ENCODE peak calls at places on chromosomes 7 and 10, in five cellular contexts. P is GM12878, R is endodermal cell, S is esophagus squamous epithelium, F is kidney. X is an unnamed sample. For H3K36me3, the result is how much of the 10 kb centered on the place peaks cover.

GRCh38 chr10:19209319-19209718 is 160.7 kb downstream of the MALRD1 start:
- DNase-seq in F (no peak), S (no peak), P (no peak), R (no peak), X (no peak)

GRCh38 chr7:116443646-116444045 is 55.9 kb upstream of the CAV2 start:
- DNase-seq in P (no peak), F (no peak), R (no peak), S (no peak), X (no peak)

GRCh38 chr10:76733441-76733840 is 904.2 kb downstream of the KCNMA1 start:
- DNase-seq in S (no peak), F (no peak), R (no peak), P (no peak), X (no peak)

GRCh38 chr10:60270426-60270825 is 119.2 kb downstream of the ANK3 start:
- DNase-seq in R (no peak), F (no peak), P (no peak), S (no peak), X (no peak)

GRCh38 chr10:32882076-32882475 is 76.0 kb downstream of the ITGB1 start:
- DNase-seq in S (no peak), P (no peak), F (no peak), R (no peak), X (no peak)

GRCh38 chr7:17822557-17823173 is 117.6 kb downstream of the SNX13 start:
- DNase-seq in F (no peak), R (no peak), P (no peak), S (no peak), X (no peak)

GRCh38 chr10:22825841-22826240 is 102.0 kb upstream of the ARMC3 start:
- DNase-seq in P (no peak), S (no peak), F (no peak), R (peak), X (no peak)

GRCh38 chr10:24513155-24513554 is 210.5 kb downstream of the ARHGAP21 start:
- DNase-seq in P (no peak), F (no peak), S (no peak), R (peak), X (no peak)

GRCh38 chr10:36559412-36559811 is 566.0 kb upstream of the ANKRD30A start:
- DNase-seq in F (no peak), R (no peak), P (no peak), S (no peak), X (no peak)

GRCh38 chr7:135238112-135238744 is 4.6 kb downstream of the STRA8 start:
- DNase-seq in F (no peak), S (no peak), R (peak), P (no peak), X (no peak)

GRCh38 chr7:74380720-74381119 is 73.0 kb upstream of the GTF2IRD1 start:
- DNase-seq in P (no peak), S (no peak), R (peak), F (no peak), X (no peak)

GRCh38 chr7:152931583-152931982 is 172.0 kb downstream of the ACTR3B start:
- DNase-seq in S (no peak), P (no peak), R (no peak), F (no peak), X (no peak)

GRCh38 chr7:30678805-30679204 is 3.5 kb downstream of the CRHR2 start:
- DNase-seq in R (no peak), F (no peak), S (no peak), P (no peak), X (no peak)

GRCh38 chr7:51316666-51317581 is at the start of gene COBL:
- DNase-seq in P (no peak), S (no peak), R (peak), F (peak), X (no peak)

GRCh38 chr7:32062150-32062549 is 8.1 kb downstream of the PDE1C start:
- DNase-seq in S (no peak), F (no peak), R (peak), P (no peak), X (no peak)

GRCh38 chr7:33905389-33906032 is at the start of gene BMPER:
- DNase-seq in P (no peak), R (peak), S (no peak), F (peak), X (no peak)

GRCh38 chr10:662686-663465 is 26.6 kb downstream of the DIP2C start:
- DNase-seq in R (peak), P (no peak), S (no peak), F (no peak), X (no peak)

GRCh38 chr10:101986277-101986971 is 69.5 kb downstream of the ARMH3 start:
- DNase-seq in R (no peak), S (no peak), F (no peak), P (no peak), X (no peak)

DNA sequence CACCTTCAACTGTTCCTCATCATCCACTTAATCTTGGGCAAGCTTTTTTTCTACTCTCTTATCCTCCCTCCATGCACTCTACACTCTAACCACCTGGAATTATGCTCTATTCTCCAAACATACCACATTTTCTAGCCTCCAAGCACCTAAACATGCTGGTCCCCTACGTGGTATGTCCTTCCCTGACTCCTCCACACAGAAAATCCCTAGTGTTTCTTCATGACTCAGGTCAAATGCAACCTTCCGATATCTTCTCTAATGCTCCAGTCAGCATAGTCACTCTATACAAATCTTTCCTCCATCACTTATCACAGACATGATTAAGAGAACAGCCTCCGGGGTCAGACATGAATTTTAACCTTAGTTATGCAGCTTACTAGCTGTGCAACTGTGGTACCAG is 68.8 kb downstream of the ARMH3 start:
- DNase-seq in P (no peak), S (no peak), R (no peak), F (no peak), X (no peak)
- H3K36me3 ChIP-seq in P (under half), S (under half), R (half or more), F (under half), X (under half)

GRCh38 chr10:114547056-114547455 is 111.0 kb downstream of the ABLIM1 start:
- DNase-seq in F (no peak), P (no peak), S (no peak), R (no peak), X (no peak)

GRCh38 chr10:114547466-114547865 is 110.6 kb downstream of the ABLIM1 start:
- DNase-seq in R (no peak), F (no peak), P (no peak), S (no peak), X (no peak)

GRCh38 chr10:114551310-114551972 is 106.6 kb downstream of the ABLIM1 start:
- DNase-seq in F (no peak), P (no peak), S (no peak), R (no peak), X (no peak)

GRCh38 chr10:114550756-114551290 is 107.3 kb downstream of the ABLIM1 start:
- DNase-seq in P (no peak), R (no peak), F (no peak), S (no peak), X (no peak)

GRCh38 chr10:114548662-114549061 is 109.4 kb downstream of the ABLIM1 start:
- DNase-seq in R (peak), F (no peak), S (no peak), P (no peak), X (no peak)
- TF ChIP-seq CTCF in R (peak), F (peak), S (no peak), P (peak), X (peak)

GRCh38 chr10:79351332-79351731 is 4.1 kb downstream of the PPIF start:
- DNase-seq in R (no peak), P (no peak), S (no peak), F (peak), X (no peak)
- H3K27ac ChIP-seq in R (no peak), P (no peak), S (no peak), F (no peak), X (no peak)

DNA sequence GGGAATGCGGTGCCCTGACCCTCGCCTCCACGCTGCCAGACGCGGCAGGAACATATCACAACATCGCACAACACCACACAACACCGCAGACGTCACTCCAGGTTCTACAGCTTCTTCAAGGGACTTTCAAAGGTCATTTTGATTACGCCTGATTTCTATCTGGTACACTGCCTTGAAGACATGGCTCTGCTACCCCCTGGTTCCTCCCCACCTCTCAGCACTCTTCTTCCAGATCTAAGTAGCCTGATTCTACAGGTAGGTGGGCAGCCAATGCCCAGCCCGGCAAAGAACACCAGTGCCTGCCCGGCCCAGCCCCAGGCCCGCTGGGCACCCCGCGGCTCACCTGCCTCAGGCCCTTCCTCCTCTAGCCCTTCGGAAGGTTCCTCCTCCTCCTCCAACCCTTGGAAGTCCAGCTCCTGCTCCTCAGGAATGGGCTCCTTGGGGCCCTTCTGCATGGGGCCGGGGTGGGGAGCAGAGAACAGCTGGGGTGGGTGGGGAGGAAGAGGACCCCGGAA is 8.4 kb downstream of the GIGYF1 start:
- DNase-seq in R (no peak), P (no peak), F (peak), S (no peak), X (no peak)
- H3K36me3 ChIP-seq in R (half or more), P (under half), F (under half), S (half or more), X (half or more)

GRCh38 chr10:113273151-113273876 is 279.5 kb upstream of the HABP2 start:
- DNase-seq in F (peak), R (peak), S (no peak), P (no peak), X (no peak)

GRCh38 chr10:113272511-113272910 is 280.3 kb upstream of the HABP2 start:
- DNase-seq in F (no peak), R (no peak), S (no peak), P (no peak), X (no peak)

GRCh38 chr10:113269333-113269732 is 283.5 kb upstream of the HABP2 start:
- DNase-seq in S (no peak), F (no peak), P (no peak), R (no peak), X (no peak)

GRCh38 chr10:113278664-113279063 is 274.2 kb upstream of the HABP2 start:
- DNase-seq in R (no peak), F (no peak), P (no peak), S (no peak), X (no peak)

DNA sequence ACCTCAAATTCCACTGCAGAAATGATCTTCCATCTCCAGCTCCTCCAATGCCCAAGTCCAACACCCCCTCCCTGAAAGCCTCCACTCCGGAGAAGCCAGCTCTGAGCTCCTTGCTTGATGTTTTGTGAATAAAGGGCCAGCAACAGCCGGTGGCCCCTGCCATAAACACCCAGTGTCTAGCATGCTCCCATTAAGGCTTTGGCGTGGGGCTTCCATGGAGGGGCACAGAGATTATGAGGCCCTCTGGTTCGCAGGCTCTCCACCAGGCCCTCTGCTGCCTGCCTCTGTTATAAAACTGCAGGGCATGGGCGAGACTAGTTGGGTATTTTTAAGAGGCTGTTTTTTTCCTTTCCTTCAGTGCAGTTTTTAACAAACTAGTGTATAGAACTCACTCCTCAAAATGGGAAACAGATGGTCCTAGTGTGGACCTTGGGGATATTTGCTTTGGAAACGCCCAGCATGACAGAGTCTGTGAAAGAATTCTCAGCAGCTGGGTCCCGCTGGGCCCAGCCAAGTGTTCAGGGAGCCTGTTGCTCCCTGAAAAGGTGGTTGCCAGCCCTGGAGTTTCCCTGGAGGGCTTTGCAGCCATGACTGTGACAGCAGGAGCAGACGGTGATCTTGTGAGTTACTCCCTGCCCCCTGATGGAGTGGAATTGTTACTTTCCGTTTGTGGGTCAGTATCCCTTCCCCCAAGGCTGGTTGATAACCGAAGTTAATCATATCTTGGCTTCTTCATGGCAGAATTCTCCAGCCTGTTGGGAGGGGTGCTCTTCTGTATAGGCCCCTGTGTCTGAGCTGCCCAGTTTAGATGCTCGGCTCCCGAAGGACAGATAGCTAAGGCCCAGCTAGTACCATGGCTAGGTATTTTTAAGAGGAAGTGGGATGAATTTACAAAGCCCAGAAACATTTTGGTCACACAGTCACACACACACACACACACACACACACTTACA is 278.7 kb upstream of the HABP2 start:
- DNase-seq in F (no peak), R (no peak), S (no peak), P (no peak), X (no peak)
- TF ChIP-seq CTCF in F (no peak), R (no peak), S (no peak), P (no peak), X (no peak)

DNA sequence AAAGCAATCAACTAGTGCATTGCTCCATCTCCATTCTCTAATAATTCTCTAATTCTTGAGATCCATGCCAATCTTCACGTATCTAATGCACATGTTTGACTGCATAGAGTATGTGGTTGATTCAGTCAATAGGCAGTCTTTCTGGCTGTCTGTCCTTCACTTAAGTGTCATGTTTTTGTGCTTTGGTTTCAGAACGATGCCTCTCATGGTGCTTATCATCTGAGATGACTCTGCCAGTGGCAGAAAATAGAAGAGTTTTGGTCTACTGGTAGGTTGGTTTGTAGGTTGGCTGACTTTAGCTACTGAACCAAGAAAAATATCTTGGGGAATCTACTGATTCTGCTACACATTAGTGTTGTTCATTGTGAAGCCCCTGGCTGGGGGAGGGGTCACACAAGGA is 364.2 kb downstream of the SFMBT2 start:
- DNase-seq in S (no peak), P (peak), F (no peak), R (no peak), X (no peak)
- H3K27ac ChIP-seq in S (no peak), P (no peak), F (no peak), R (no peak), X (no peak)

DNA sequence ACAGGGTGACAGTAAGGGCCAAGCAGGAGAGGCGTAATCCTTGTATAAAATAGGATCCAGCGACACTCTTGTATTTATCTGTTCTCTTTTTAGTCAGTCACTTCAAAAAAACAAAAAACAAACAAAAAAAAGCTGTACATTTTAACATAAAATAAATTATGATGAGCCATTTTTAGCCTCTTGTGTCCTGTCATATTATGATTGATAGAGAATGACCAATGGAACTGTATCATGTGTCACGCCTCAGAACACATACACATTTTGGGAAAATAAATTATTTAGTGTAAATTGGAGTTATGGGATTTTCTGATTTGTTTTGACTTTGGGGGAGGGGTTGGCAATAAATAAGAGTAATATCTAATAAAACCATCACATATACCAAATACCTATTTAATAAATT is 79.3 kb upstream of the SAMD8 start:
- DNase-seq in F (no peak), S (no peak), R (no peak), P (no peak), X (no peak)
- H3K36me3 ChIP-seq in F (under half), S (under half), R (under half), P (under half), X (under half)

DNA sequence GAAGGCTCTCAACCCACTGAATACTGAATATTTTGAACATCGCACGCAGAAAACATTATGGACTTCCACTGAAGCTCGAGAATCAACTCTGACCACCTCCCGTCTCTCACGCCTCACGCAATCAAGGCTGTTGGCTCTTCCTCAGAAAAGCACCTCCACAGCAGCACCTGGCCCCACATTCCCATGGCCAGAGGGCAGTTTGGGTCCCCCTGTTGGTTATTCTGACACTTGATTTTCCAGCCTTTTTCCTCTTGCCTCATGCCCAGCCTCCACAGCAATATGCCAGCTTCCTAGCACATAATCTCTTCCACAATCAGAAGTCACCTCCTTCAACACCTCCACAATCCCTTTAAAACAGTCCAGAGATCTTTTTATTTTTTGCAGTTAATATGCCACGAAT is 55.9 kb downstream of the SVOPL start:
- DNase-seq in P (no peak), S (no peak), R (peak), F (no peak), X (no peak)
- TF ChIP-seq CTCF in P (no peak), S (no peak), R (peak), F (no peak), X (no peak)

X was measured in thoracic aorta.